ENCODE peak calls at places on chromosomes 3 and 15, in four cellular contexts. N is HepG2, O is K562, G is H1. C is an unnamed sample.

GRCh38 chr15:71735013-71735757 is 75.2 kb upstream of the NR2E3 start:
- DNase-seq in N (no peak), O (no peak), G (no peak), C (no peak)

GRCh38 chr3:161108840-161109239 is 3.7 kb upstream of the B3GALNT1 start:
- DNase-seq in N (no peak), O (no peak), G (no peak), C (no peak)

GRCh38 chr3:32612551-32612950 is 41.9 kb upstream of the DYNC1LI1 start:
- DNase-seq in N (no peak), O (no peak), G (no peak), C (no peak)

GRCh38 chr3:179671709-179672337 is 19.0 kb downstream of the USP13 start:
- DNase-seq in N (peak; percentile 38), O (no peak), G (no peak), C (no peak)

GRCh38 chr15:77607894-77608261 is 24.8 kb downstream of the LINGO1 start:
- DNase-seq in N (no peak), O (no peak), G (no peak), C (no peak)

GRCh38 chr3:22569570-22569969 is 633.6 kb upstream of the UBE2E2 start:
- DNase-seq in N (peak; percentile 73), O (no peak), G (no peak), C (no peak)

GRCh38 chr3:194194051-194194756 is 58.3 kb downstream of the HES1 start:
- DNase-seq in N (no peak), O (peak; percentile 47), G (no peak), C (no peak)

GRCh38 chr3:170614214-170614966 is 28.5 kb upstream of the SLC7A14 start:
- DNase-seq in N (no peak), O (no peak), G (no peak), C (no peak)

GRCh38 chr3:160183375-160184076 is 41.7 kb upstream of the C3orf80 start:
- DNase-seq in N (no peak), O (no peak), G (no peak), C (no peak)

GRCh38 chr3:15309662-15310335 is 22.6 kb downstream of the SH3BP5 start:
- DNase-seq in N (no peak), O (no peak), G (no peak), C (no peak)

GRCh38 chr3:149621218-149622005 is 36.4 kb downstream of the WWTR1 start:
- DNase-seq in N (no peak), O (no peak), G (no peak), C (no peak)

GRCh38 chr3:25037049-25037547 is 391.0 kb upstream of the RARB start:
- DNase-seq in N (no peak), O (no peak), G (no peak), C (no peak)

GRCh38 chr15:101684877-101685276 is 32.7 kb upstream of the TM2D3 start:
- DNase-seq in N (no peak), O (no peak), G (no peak), C (no peak)

GRCh38 chr15:101692799-101693198 is 31.5 kb downstream of the TARS3 start:
- DNase-seq in N (no peak), O (no peak), G (no peak), C (no peak)

GRCh38 chr15:101684384-101684783 is 32.2 kb upstream of the TM2D3 start:
- DNase-seq in N (no peak), O (no peak), G (no peak), C (no peak)

GRCh38 chr15:101694261-101694660 is 30.0 kb downstream of the TARS3 start:
- DNase-seq in N (no peak), O (peak; percentile 24), G (no peak), C (peak; percentile 18)

GRCh38 chr15:101689901-101690300 is 34.4 kb downstream of the TARS3 start:
- DNase-seq in N (no peak), O (no peak), G (no peak), C (no peak)
- TF ChIP-seq ATF3 in N (no peak), O (peak; percentile 86), G (no peak), C (no peak)

GRCh38 chr3:54951405-54951804 is 23.5 kb upstream of the LRTM1 start:
- DNase-seq in N (peak; percentile 3), O (peak; percentile 23), G (peak; percentile 49), C (peak; percentile 73)
- TF ChIP-seq JUN in N (no peak), O (no peak), G (no peak), C (no peak)

GRCh38 chr3:12730511-12731234 is 28.4 kb downstream of the TMEM40 start:
- DNase-seq in N (no peak), O (no peak), G (no peak), C (no peak)

GRCh38 chr3:12727481-12727880 is 31.6 kb downstream of the TMEM40 start:
- DNase-seq in N (no peak), O (no peak), G (no peak), C (no peak)

GRCh38 chr3:12725436-12725835 is 33.6 kb downstream of the TMEM40 start:
- DNase-seq in N (no peak), O (no peak), G (no peak), C (no peak)

GRCh38 chr3:12729313-12729676 is 29.8 kb downstream of the TMEM40 start:
- DNase-seq in N (no peak), O (no peak), G (no peak), C (peak; percentile 14)

DNA sequence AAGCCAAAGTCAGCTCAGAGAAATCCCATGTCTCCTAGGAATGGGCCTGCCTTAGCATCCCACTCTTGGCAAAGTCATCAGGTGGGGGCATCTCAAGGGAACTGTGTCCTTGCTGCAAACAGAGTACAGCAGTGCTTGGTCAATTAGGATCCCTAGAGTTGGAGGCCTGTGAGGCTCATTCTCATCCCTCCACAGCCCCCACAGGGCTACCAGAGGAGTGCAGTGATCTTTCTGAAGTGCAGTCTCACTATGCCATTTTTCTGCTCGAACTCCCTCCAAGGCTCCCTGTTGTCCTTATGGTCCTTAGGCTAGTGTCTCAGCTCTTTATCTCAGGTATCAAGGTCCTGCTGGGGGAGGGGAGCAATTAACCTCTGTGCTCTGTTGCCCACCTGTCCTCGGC is 31.1 kb downstream of the TMEM40 start:
- DNase-seq in N (no peak), O (no peak), G (no peak), C (no peak)
- TF ChIP-seq ATF3 in N (no peak), O (no peak), G (no peak), C (no peak)

GRCh38 chr15:79601376-79601775 is 169.2 kb downstream of the MINAR1 start:
- DNase-seq in N (no peak), O (no peak), G (no peak), C (no peak)
- TF ChIP-seq JUN in N (no peak), O (no peak), G (no peak), C (no peak)

GRCh38 chr3:53022647-53023046 is 23.2 kb downstream of the SFMBT1 start:
- DNase-seq in N (no peak), O (no peak), G (no peak), C (no peak)
- TF ChIP-seq ATF3 in N (no peak), O (no peak), G (no peak), C (no peak)